ENCODE peak calls at places on chromosome 17, in five cellular contexts. B is PC-3, G is neural progenitor cell, H is GM23248, M is MM.1S. V is an unnamed sample.

GRCh38 chr17:1875597-1875996 is 45.8 kb downstream of the RPA1 start:
- DNase-seq in B (no peak), G (no peak), H (no peak), M (no peak), V (no peak)

GRCh38 chr17:63626551-63627228 is 4.5 kb downstream of the MAP3K3 start:
- DNase-seq in B (peak; percentile 22), G (no peak), H (peak; percentile 77), M (no peak), V (no peak)

GRCh38 chr17:3805581-3805980 is 4.6 kb upstream of the ITGAE start:
- DNase-seq in B (no peak), G (no peak), H (no peak), M (no peak), V (no peak)

GRCh38 chr17:59466943-59467801 is 98.2 kb upstream of the DHX40 start:
- DNase-seq in B (no peak), G (peak; percentile 19), H (no peak), M (no peak), V (no peak)

GRCh38 chr17:2892305-2892971 is 96.2 kb downstream of the RAP1GAP2 start:
- DNase-seq in B (peak; percentile 92), G (no peak), H (peak; percentile 94), M (no peak), V (peak; percentile 85)

GRCh38 chr17:73727941-73728340 is 83.7 kb upstream of the SDK2 start:
- DNase-seq in B (no peak), G (no peak), H (no peak), M (no peak), V (no peak)

GRCh38 chr17:58667934-58668597 is 23.8 kb downstream of the TEX14 start:
- DNase-seq in B (peak; percentile 87), G (no peak), H (peak; percentile 29), M (no peak), V (no peak)

GRCh38 chr17:63275318-63275967 is 170.7 kb downstream of the CYB561 start:
- DNase-seq in B (peak; percentile 99), G (no peak), H (peak; percentile 98), M (no peak), V (peak; percentile 35)

GRCh38 chr17:19645608-19646250 is 2.8 kb upstream of the ALDH3A2 start:
- DNase-seq in B (peak; percentile 53), G (peak; percentile 70), H (peak; percentile 28), M (peak; percentile 52), V (peak; percentile 37)

DNA sequence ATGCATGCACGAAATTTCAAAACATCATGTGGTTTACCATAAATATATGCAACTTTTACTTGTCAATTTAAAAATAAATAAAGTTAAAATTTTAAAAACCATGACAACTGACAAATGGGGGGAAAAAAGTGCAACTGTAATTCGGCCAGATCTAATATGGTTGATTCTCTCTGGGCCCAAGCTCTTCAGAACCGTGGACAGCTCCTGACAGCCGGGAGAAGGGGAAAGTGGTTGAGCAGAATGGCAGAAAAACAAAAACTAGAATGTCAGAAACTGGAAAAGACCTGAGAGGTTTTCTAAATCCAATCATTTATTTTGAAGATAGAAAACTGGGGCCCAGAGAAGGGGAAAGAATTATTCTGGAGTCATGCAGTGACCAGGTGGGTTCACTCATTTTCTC is 126.6 kb downstream of the TMEM132E start:
- DNase-seq in B (peak; percentile 16), G (peak; percentile 82), H (peak; percentile 51), M (peak; percentile 37), V (peak; percentile 56)
- H3K4me1 ChIP-seq in B (no peaks in the 10 kb centered on the region), G (peaks cover 8% of the 10 kb centered on the region), H (no peaks in the 10 kb centered on the region), M (no peaks in the 10 kb centered on the region), V (no peaks in the 10 kb centered on the region)

DNA sequence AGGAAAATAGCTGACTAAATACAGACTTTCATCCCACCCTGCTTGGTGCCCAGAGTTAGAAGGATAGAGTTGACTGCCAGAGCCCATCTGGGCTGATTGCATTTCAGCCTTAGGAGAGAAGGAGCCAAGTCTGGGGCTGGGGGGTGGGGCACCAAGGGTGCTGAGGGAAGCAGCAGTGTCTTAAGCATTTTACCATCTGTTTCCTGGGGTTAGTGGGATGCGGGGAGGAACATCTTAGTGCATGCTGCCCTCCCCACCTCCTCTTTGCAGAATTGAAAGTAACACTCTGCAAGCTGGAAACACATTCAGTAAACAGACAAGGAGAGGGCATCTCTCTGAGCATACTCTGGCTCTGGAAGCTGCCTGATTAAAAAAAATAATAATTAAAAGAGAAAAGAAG is 1.5 kb upstream of the ARL5C start:
- DNase-seq in B (no peak), G (no peak), H (no peak), M (peak; percentile 71), V (no peak)
- TF ChIP-seq EZH2phosphoT487 in B (no peak), G (no peak), H (no peak), M (no peak), V (no peak)

GRCh38 chr17:39627717-39628516 is 1.2 kb downstream of the PPP1R1B start:
- DNase-seq in B (no peak), G (peak; percentile 46), H (no peak), M (no peak), V (no peak)

GRCh38 chr17:39627170-39627716 is 491 bp downstream of the PPP1R1B start:
- DNase-seq in B (no peak), G (peak; percentile 54), H (no peak), M (no peak), V (no peak)

GRCh38 chr17:39626171-39626670 is 531 bp upstream of the PPP1R1B start:
- DNase-seq in B (no peak), G (no peak), H (no peak), M (no peak), V (no peak)

GRCh38 chr17:39625198-39625769 is 1.5 kb upstream of the PPP1R1B start:
- DNase-seq in B (no peak), G (no peak), H (no peak), M (no peak), V (no peak)

DNA sequence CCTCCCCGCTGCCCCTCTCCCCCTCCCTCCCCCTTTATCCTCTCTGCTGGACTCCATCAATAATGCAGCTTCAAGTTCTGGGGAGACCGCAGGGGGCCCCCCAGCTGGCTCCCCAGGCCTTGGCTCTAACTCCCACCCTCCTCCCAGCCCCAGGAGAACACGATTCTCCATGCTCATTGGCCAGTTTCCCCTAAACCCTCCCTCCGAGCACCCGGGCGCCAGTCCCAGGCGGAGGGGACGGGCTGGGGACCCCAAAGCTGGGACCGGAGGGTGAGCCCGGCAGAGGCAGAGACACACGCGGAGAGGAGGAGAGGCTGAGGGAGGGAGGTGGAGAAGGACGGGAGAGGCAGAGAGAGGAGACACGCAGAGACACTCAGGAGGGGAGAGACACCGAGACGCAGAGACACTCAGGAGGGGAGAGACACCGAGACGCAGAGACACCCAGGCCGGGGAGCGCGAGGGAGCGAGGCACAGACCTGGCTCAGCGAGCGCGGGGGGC is at the start of gene PPP1R1B:
- DNase-seq in B (no peak), G (peak; percentile 52), H (peak; percentile 24), M (no peak), V (no peak)
- TF ChIP-seq EZH2 in B (no peak), G (no peak), H (peak; percentile 74), M (no peak), V (peak; percentile 92)

DNA sequence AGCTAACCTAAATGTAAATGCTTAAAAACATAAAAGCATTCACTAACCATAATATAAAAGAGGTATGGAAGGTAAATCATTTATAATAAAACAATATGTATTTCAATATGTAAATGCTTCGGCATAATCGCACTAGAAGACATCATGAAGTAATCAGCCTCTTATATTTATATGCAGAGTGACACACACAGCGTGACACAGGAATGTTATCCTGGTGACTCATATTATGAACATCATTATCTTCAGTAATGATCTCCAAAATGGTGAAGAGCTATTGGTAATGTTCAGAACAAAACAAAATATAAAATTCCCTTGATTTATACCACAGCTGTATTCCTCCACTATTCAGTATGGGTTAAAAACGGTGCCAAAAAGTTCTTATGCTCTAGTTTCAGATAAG is 53.9 kb downstream of the AIPL1 start:
- DNase-seq in B (peak; percentile 77), G (no peak), H (peak; percentile 55), M (no peak), V (no peak)
- H3K4me1 ChIP-seq in B (peaks cover 24% of the 10 kb centered on the region), G (peaks cover 13% of the 10 kb centered on the region), H (no peaks in the 10 kb centered on the region), M (no peaks in the 10 kb centered on the region), V (no peaks in the 10 kb centered on the region)

GRCh38 chr17:57447357-57448019 is 191.2 kb downstream of the MSI2 start:
- DNase-seq in B (no peak), G (no peak), H (no peak), M (no peak), V (no peak)
- TF ChIP-seq EZH2phosphoT487 in B (no peak), G (no peak), H (no peak), M (no peak), V (no peak)

V was measured in hepatocyte.